ENCODE peak calls at places on chromosomes 7 and 10, in five cellular contexts. U is stimulated activated CD8-positive, alpha-beta memory T cell treated with anti-CD3 and anti-CD28 coated beads, Interleukin-7, amount 100 ng/mL, for 1 hour; R is spleen; Z is head of caudate nucleus; B is prostate gland. D is an unnamed sample.

GRCh38 chr7:77786018-77786417 is 12.2 kb downstream of the TMEM60 start:
- DNase-seq in U (no peak), R (no peak), Z (no peak), B (no peak), D (no peak)

GRCh38 chr7:158843775-158844174 is 12.6 kb upstream of the DYNC2I1 start:
- DNase-seq in U (no peak), R (no peak), Z (no peak), B (no peak), D (no peak)

GRCh38 chr10:99532687-99533495 is at the start of gene NKX2-3:
- DNase-seq in U (no peak), R (peak; percentile 91), Z (no peak), B (no peak), D (peak; percentile 84)

GRCh38 chr10:29496341-29497162 is 138.2 kb downstream of the SVIL start:
- DNase-seq in U (peak; percentile 41), R (peak; percentile 90), Z (peak; percentile 66), B (peak; percentile 46), D (peak; percentile 94)

GRCh38 chr10:118596426-118597124 is 1.1 kb upstream of the PRLHR start:
- DNase-seq in U (no peak), R (no peak), Z (no peak), B (no peak), D (no peak)

GRCh38 chr10:60801538-60801937 is 23.3 kb downstream of the CDK1 start:
- DNase-seq in U (no peak), R (no peak), Z (no peak), B (no peak), D (no peak)

GRCh38 chr7:151025924-151026671 is 1.8 kb upstream of the ATG9B start:
- DNase-seq in U (no peak), R (no peak), Z (no peak), B (no peak), D (no peak)

GRCh38 chr7:121020652-121021051 is 32.1 kb downstream of the CPED1 start:
- DNase-seq in U (no peak), R (no peak), Z (no peak), B (no peak), D (no peak)

GRCh38 chr7:70498633-70499032 is 633.3 kb upstream of the GALNT17 start:
- DNase-seq in U (no peak), R (no peak), Z (no peak), B (no peak), D (no peak)

GRCh38 chr10:58064714-58065528 is 202.8 kb downstream of the IPMK start:
- DNase-seq in U (no peak), R (no peak), Z (no peak), B (no peak), D (peak; percentile 29)

GRCh38 chr7:101927389-101928306 is 110.2 kb downstream of the CUX1 start:
- DNase-seq in U (no peak), R (peak; percentile 45), Z (no peak), B (no peak), D (no peak)

GRCh38 chr7:36109013-36109627 is 43.9 kb upstream of the EEPD1 start:
- DNase-seq in U (no peak), R (no peak), Z (no peak), B (no peak), D (no peak)

GRCh38 chr10:59237775-59238174 is 61.3 kb downstream of the PHYHIPL start:
- DNase-seq in U (no peak), R (no peak), Z (no peak), B (no peak), D (no peak)

GRCh38 chr10:62373995-62374861 is at the start of gene ZNF365:
- DNase-seq in U (no peak), R (peak; percentile 79), Z (peak; percentile 80), B (no peak), D (peak; percentile 73)

GRCh38 chr7:44251851-44252250 is 51.1 kb downstream of the YKT6 start:
- DNase-seq in U (no peak), R (no peak), Z (no peak), B (no peak), D (no peak)

GRCh38 chr7:132347858-132348257 is 228.4 kb downstream of the PLXNA4 start:
- DNase-seq in U (no peak), R (no peak), Z (no peak), B (no peak), D (peak; percentile 15)

GRCh38 chr10:132204781-132205473 is 18.2 kb downstream of the DPYSL4 start:
- DNase-seq in U (no peak), R (peak; percentile 68), Z (no peak), B (no peak), D (no peak)

GRCh38 chr7:130140551-130141160 is 64.5 kb downstream of the TMEM209 start:
- DNase-seq in U (no peak), R (peak; percentile 81), Z (no peak), B (no peak), D (no peak)

GRCh38 chr7:151697942-151698341 is 178.2 kb upstream of the RHEB start:
- DNase-seq in U (no peak), R (no peak), Z (no peak), B (no peak), D (no peak)

GRCh38 chr7:158695726-158696452 is 8.7 kb downstream of the NCAPG2 start:
- DNase-seq in U (peak; percentile 8), R (peak; percentile 77), Z (peak; percentile 48), B (peak; percentile 70), D (no peak)

D was measured in nephron progenitor cell.